ENCODE peak calls at places on chromosomes 16 and 17, in six cellular contexts. C, Y, R, H, J and Z are unnamed samples.

GRCh38 chr17:58084317-58084981 is 1.2 kb downstream of the DYNLL2 start:
- DNase-seq in C (peak; percentile 50), Y (peak; percentile 65), J (no peak), R (peak; percentile 75), H (peak; percentile 50), Z (peak; percentile 32)

GRCh38 chr16:87293990-87294389 is 23.2 kb downstream of the C16orf95 start:
- DNase-seq in Y (no peak), R (no peak), C (no peak), J (no peak), H (no peak), Z (no peak)

GRCh38 chr16:81521141-81521626 is 76.6 kb downstream of the CMIP start:
- DNase-seq in Y (no peak), C (no peak), R (no peak), J (no peak), H (peak; percentile 67), Z (no peak)

GRCh38 chr16:17358846-17359245 is 111.9 kb downstream of the XYLT1 start:
- DNase-seq in J (no peak), R (no peak), C (no peak), Y (no peak), H (no peak), Z (no peak)

GRCh38 chr17:31595666-31596381 is 204.3 kb downstream of the RAB11FIP4 start:
- DNase-seq in C (no peak), J (no peak), H (no peak), R (no peak), Y (no peak), Z (no peak)

GRCh38 chr16:2477327-2477726 is 2.4 kb downstream of the TBC1D24 start:
- DNase-seq in J (no peak), R (no peak), C (no peak), H (no peak), Y (no peak), Z (no peak)

GRCh38 chr17:49071106-49071505 is 61.5 kb upstream of the B4GALNT2 start:
- DNase-seq in J (no peak), H (no peak), R (no peak), Y (no peak), C (no peak), Z (peak; percentile 15)

GRCh38 chr17:7018331-7018964 is 4.4 kb upstream of the BCL6B start:
- DNase-seq in H (no peak), R (no peak), Y (no peak), J (no peak), C (no peak), Z (no peak)

GRCh38 chr17:78844301-78845005 is 3.8 kb upstream of the USP36 start:
- DNase-seq in H (no peak), J (no peak), Y (no peak), C (no peak), R (no peak), Z (peak; percentile 26)

GRCh38 chr16:10037771-10038170 is 144.5 kb downstream of the GRIN2A start:
- DNase-seq in H (no peak), C (no peak), R (no peak), J (no peak), Y (no peak), Z (no peak)

GRCh38 chr17:78256705-78257559 is 25.5 kb downstream of the TMEM235 start:
- DNase-seq in Y (no peak), C (no peak), H (no peak), R (no peak), J (no peak), Z (peak; percentile 45)

GRCh38 chr17:42394838-42395237 is 6.6 kb upstream of the STAT3 start:
- DNase-seq in H (no peak), R (no peak), Y (no peak), C (no peak), J (no peak), Z (peak; percentile 18)

GRCh38 chr17:35984140-35984539 is 2.4 kb downstream of the CCL14 start:
- DNase-seq in J (no peak), Y (no peak), R (no peak), C (no peak), H (no peak), Z (no peak)

GRCh38 chr16:6279261-6279660 is 1053.4 kb upstream of the RBFOX1 start:
- DNase-seq in J (no peak), C (no peak), Y (no peak), R (no peak), H (no peak), Z (no peak)

GRCh38 chr17:16211601-16212000 is 3.7 kb downstream of the NCOR1 start:
- DNase-seq in H (no peak), Y (no peak), C (no peak), J (no peak), R (no peak), Z (no peak)

GRCh38 chr16:4273858-4274291 is 1.1 kb upstream of the TFAP4 start:
- DNase-seq in R (peak; percentile 32), J (no peak), C (peak; percentile 86), Y (peak; percentile 74), H (no peak), Z (peak; percentile 63)

GRCh38 chr17:36652716-36653115 is 51.3 kb downstream of the MRM1 start:
- DNase-seq in H (no peak), C (no peak), R (no peak), Y (no peak), J (no peak), Z (no peak)

GRCh38 chr16:68737730-68738590 is 868 bp downstream of the CDH1 start:
- DNase-seq in R (no peak), H (no peak), J (no peak), Y (peak; percentile 73), C (peak; percentile 64), Z (no peak)

DNA sequence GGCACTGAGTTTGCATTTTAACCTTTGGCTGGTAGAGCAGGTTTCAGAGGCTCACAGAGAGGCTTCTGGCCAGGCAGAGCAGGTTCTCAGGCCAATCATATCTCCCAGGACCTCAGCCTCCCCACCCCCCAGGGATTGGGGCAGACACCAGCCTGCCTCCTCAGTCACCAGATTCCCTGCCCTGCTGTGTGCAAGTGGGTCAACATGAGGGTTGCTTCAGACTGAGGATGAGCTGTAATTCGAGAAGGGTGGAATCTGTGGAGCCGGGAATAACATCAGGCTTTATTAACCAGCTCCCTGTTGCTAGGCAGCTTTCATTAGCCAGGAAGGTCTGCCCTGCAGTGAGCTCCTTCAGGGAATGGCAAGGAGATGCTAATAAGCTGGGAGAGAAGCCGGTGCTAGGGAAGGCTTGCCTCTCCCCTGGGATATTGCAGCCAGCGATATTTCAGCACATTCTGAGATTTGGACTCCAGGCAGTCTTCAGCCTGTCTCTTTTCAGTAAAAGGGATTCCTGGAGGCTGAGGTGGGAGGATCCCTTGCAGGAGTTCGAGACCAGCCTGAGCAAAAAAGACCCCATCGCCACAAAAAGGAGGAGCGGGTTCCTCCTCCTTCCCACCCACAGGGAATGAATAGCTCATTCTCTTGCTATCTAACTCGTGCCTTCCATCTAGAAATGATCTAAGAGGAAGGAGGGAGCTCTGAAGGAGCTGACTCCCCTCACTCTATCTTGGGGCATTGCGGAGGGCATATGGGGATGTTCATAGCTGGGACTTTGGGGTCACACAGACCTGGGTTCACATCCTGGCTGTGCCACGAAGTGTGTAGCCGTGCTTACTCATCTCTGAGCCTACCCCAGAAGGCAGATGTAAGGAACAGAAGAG is 10.7 kb downstream of the SGSM2 start:
- DNase-seq in H (no peak), J (peak; percentile 89), C (peak; percentile 83), Y (peak; percentile 47), R (peak; percentile 92), Z (no peak)
- TF ChIP-seq JUN in H (no peak), J (no peak), C (no peak), Y (no peak), R (no peak), Z (no peak)

DNA sequence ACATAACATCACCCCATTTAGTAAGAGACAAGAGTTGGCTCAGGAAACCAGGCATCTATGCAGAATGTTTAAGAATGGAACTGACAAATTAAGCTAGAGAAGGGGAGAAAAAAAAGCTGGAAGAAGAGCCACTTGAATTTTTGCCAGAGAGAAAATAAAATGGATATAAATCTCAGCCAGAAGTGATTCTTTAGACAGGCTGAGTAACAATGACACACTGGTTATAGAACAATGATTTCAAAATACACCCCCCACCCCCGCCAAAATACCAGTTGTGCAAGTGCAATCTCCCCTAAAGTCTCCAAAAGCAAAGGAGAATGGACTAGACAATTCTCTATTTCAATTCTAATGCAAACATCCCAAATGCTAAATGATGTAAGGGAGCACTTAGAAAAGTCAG is 22.4 kb downstream of the LSM12 start:
- DNase-seq in R (no peak), H (no peak), Y (no peak), C (no peak), J (no peak), Z (peak; percentile 11)
- TF ChIP-seq JUN in R (no peak), H (no peak), Y (no peak), C (no peak), J (no peak), Z (no peak)

GRCh38 chr16:58378401-58378800 is 13.9 kb upstream of the GINS3 start:
- DNase-seq in J (no peak), C (no peak), R (no peak), H (no peak), Y (no peak), Z (peak; percentile 80)

GRCh38 chr16:58375386-58375785 is 16.9 kb upstream of the GINS3 start:
- DNase-seq in J (no peak), R (no peak), H (no peak), C (no peak), Y (no peak), Z (no peak)

GRCh38 chr16:58379736-58380135 is 12.5 kb upstream of the GINS3 start:
- DNase-seq in J (no peak), C (no peak), Y (no peak), R (no peak), H (no peak), Z (no peak)

GRCh38 chr16:58381661-58382060 is 10.6 kb upstream of the GINS3 start:
- DNase-seq in Y (no peak), H (no peak), C (no peak), R (no peak), J (no peak), Z (no peak)

DNA sequence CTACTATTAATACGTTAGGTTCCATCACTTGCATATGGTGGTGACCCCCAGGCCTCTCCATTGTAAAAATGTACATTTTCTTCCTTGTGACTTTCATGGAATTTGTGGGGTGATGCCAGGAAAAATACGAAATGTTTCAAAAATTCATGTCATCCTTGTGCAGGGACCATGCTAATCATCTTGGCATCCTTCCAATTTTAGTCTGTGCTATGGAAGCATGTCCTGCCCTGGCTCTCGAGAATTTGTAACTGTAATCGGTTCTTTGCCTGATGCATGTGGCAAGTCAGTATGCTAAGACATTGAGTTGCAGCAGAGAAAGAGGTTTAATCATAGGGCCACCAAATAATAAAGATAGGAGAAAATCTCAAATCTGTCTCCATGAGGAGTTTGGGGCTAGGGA is 14.3 kb upstream of the GINS3 start:
- DNase-seq in H (no peak), C (no peak), Y (no peak), J (no peak), R (no peak), Z (peak; percentile 60)
- TF ChIP-seq JUN in H (no peak), C (no peak), Y (no peak), J (no peak), R (no peak), Z (no peak)

DNA sequence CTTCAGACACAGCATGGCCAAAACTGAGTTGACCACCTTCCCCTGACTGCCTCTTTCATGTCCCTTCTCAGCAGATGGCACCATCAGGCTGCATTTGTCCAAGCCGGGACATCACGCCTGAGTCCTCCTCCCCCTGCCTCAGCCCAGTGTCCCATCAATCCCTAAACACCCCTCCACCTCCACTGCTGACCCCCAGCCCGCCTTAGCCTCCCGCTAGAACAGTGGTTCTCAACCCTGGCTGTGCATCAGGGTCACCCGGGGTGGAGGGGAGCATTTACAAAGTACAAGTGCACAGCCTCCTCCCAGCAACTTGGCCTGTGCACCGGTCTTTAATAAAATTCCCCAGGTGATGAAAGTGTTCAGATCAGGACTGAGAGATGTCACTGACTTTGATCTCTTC is 4.0 kb downstream of the C16orf82 start:
- DNase-seq in J (no peak), R (no peak), C (no peak), Y (no peak), H (no peak), Z (no peak)
- TF ChIP-seq JUN in J (no peak), R (no peak), C (no peak), Y (no peak), H (no peak), Z (no peak)